ENCODE peak calls at places on chromosomes 3 and 15, in eight cellular contexts. Y is cardiac fibroblast, J is GM12864, M is coronary artery, N is upper lobe of right lung, R is heart left ventricle, G is astrocyte of the spinal cord, O is astrocyte. I is an unnamed sample.

GRCh38 chr3:60696559-60697125 is 554.6 kb downstream of the FHIT start:
- DNase-seq in G (no peak), Y (no peak), J (no peak), O (no peak), M (no peak), R (no peak), N (no peak), I (no peak)

GRCh38 chr3:21665444-21665843 is 85.6 kb downstream of the ZNF385D start:
- DNase-seq in J (no peak), Y (peak), G (peak), M (no peak), O (peak), N (no peak), R (no peak), I (no peak)

GRCh38 chr15:91413142-91413541 is 313.1 kb downstream of the SV2B start:
- DNase-seq in N (no peak), O (peak), G (no peak), M (no peak), Y (no peak), J (no peak), R (no peak), I (no peak)

GRCh38 chr15:64911317-64912186 is at the start of gene ANKDD1A:
- DNase-seq in R (peak), G (peak), O (no peak), J (no peak), Y (peak), M (peak), N (peak), I (peak)

GRCh38 chr3:129313415-129313982 is 34.8 kb downstream of the HMCES start:
- DNase-seq in Y (no peak), R (no peak), O (no peak), G (no peak), M (no peak), J (no peak), N (no peak), I (no peak)

GRCh38 chr3:178320481-178321352 is 215.5 kb upstream of the KCNMB2 start:
- DNase-seq in O (peak), N (no peak), G (peak), Y (peak), J (no peak), R (peak), M (no peak), I (no peak)

GRCh38 chr3:54353547-54354339 is 231.4 kb downstream of the CACNA2D3 start:
- DNase-seq in G (no peak), N (no peak), M (no peak), Y (peak), J (no peak), R (no peak), O (no peak), I (no peak)

GRCh38 chr3:183766745-183767606 is 58.4 kb downstream of the MAP6D1 start:
- DNase-seq in O (peak), J (peak), R (peak), G (peak), Y (peak), N (peak), M (no peak), I (peak)

GRCh38 chr3:170815340-170815739 is 54.7 kb downstream of the RPL22L1 start:
- DNase-seq in N (no peak), M (no peak), Y (no peak), G (peak), O (no peak), R (no peak), J (no peak), I (no peak)

GRCh38 chr3:141523615-141524375 is 37.0 kb downstream of the RASA2 start:
- DNase-seq in O (no peak), R (no peak), G (no peak), Y (no peak), N (no peak), M (no peak), J (no peak), I (no peak)

GRCh38 chr3:195895900-195896360 is 12.4 kb downstream of the TNK2 start:
- DNase-seq in O (no peak), Y (peak), N (peak), M (no peak), J (no peak), G (no peak), R (peak), I (peak)

GRCh38 chr3:48013288-48013980 is 2.8 kb downstream of the MAP4 start:
- DNase-seq in G (peak), N (no peak), O (peak), R (peak), M (no peak), Y (peak), J (no peak), I (no peak)

GRCh38 chr3:94494992-94495391 is 432.1 kb downstream of the NSUN3 start:
- DNase-seq in Y (no peak), N (no peak), G (no peak), M (no peak), O (no peak), R (no peak), J (no peak), I (no peak)

GRCh38 chr15:34161329-34161953 is 48.5 kb downstream of the KATNBL1 start:
- DNase-seq in Y (no peak), M (no peak), R (no peak), J (no peak), N (no peak), G (no peak), O (peak), I (no peak)

GRCh38 chr3:192077795-192078497 is 617.0 kb downstream of the PYDC2 start:
- DNase-seq in M (no peak), R (no peak), N (no peak), J (no peak), O (no peak), G (no peak), Y (no peak), I (no peak)

GRCh38 chr3:149658444-149659172 is 783 bp upstream of the WWTR1 start:
- DNase-seq in G (peak), J (no peak), R (peak), M (peak), N (peak), Y (peak), O (peak), I (no peak)

GRCh38 chr15:43514241-43515057 is 3.0 kb upstream of the MAP1A start:
- DNase-seq in J (no peak), R (peak), N (peak), O (peak), M (peak), G (no peak), Y (peak), I (no peak)

GRCh38 chr15:70262591-70263274 is 165.0 kb upstream of the TLE3 start:
- DNase-seq in R (no peak), N (no peak), Y (no peak), M (no peak), O (no peak), G (no peak), J (no peak), I (no peak)
- TF ChIP-seq CTCF in R (no peak), N (no peak), Y (no peak), M (no peak), O (no peak), G (no peak), J (no peak), I (no peak)

DNA sequence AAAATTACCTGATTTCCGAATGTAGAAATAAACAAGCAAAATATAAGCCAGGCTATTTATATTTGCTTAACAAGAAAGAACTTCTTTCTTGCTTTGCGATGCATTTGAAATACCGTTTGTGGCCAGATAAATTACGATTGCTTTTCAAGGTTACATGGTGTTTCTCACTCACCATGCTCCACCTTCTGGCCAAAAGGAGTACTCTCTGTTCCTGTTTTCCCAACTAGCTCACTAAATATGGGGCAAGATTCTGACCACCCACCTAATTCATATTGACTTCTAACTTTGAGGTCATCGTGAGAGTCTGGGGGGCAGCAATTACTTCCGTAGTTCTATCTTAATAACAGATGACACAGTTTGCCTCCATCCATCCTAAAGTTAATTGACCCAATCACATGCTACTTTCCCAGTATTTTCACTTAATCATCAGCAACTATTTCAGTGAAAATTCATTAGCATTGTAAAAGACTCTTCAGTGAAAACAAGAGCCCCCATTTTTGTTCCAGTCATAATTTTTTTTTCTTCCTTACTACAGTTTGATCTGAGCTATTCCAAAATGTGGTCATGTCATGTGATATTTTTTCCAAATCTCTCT is 25.9 kb downstream of the ACP3 start:
- DNase-seq in M (no peak), J (no peak), R (peak), O (peak), G (peak), N (no peak), Y (peak), I (no peak)
- TF ChIP-seq CTCF in M (peak), J (peak), R (peak), O (peak), G (peak), N (peak), Y (peak), I (peak)

GRCh38 chr3:52820741-52821140 is 9.7 kb downstream of the ITIH4 start:
- DNase-seq in R (no peak), O (no peak), J (no peak), G (peak), Y (peak), N (no peak), M (no peak), I (no peak)
- TF ChIP-seq CTCF in R (peak), O (peak), J (peak), G (peak), Y (peak), N (peak), M (no peak), I (peak)

GRCh38 chr3:8755564-8756237 is 13.7 kb downstream of the OXTR start:
- DNase-seq in R (no peak), J (no peak), O (no peak), N (no peak), Y (no peak), M (no peak), G (no peak), I (no peak)
- TF ChIP-seq CTCF in R (no peak), J (peak), O (peak), N (no peak), Y (peak), M (no peak), G (peak), I (no peak)

I was measured in natural killer cell.